ENCODE peak calls at places on chromosome 3, in nine cellular contexts. D is thoracic aorta, S is T-helper 17 cell, O is naive B cell, A is ELR, U is AG09319, B is ovary, M is globus pallidus, J is sigmoid colon. K is an unnamed sample.

GRCh38 chr3:194985031-194985578 is 285.9 kb downstream of the XXYLT1 start:
- DNase-seq in D (no peak), S (no peak), O (no peak), A (no peak), U (peak; percentile 25), B (peak; percentile 42), M (peak; percentile 35), J (peak; percentile 89), K (peak; percentile 76)

GRCh38 chr3:71076361-71076997 is 507.0 kb downstream of the FOXP1 start:
- DNase-seq in D (no peak), S (no peak), O (no peak), A (peak; percentile 35), U (no peak), B (peak; percentile 51), M (no peak), J (no peak), K (no peak)

GRCh38 chr3:141280086-141280485 is 48.5 kb downstream of the PXYLP1 start:
- DNase-seq in D (no peak), S (no peak), O (no peak), A (peak; percentile 19), U (no peak), B (no peak), M (no peak), J (no peak), K (peak; percentile 86)

GRCh38 chr3:4153771-4154170 is 149.4 kb upstream of the SETMAR start:
- DNase-seq in D (no peak), S (no peak), O (no peak), A (no peak), U (no peak), B (no peak), M (no peak), J (no peak), K (no peak)

GRCh38 chr3:195613468-195614069 is 29.8 kb upstream of the APOD start:
- DNase-seq in D (no peak), S (no peak), O (no peak), A (peak; percentile 81), U (peak; percentile 20), B (no peak), M (no peak), J (peak; percentile 39), K (peak; percentile 80)

GRCh38 chr3:46895204-46895660 is 17.7 kb downstream of the PTH1R start:
- DNase-seq in D (no peak), S (peak; percentile 68), O (peak; percentile 73), A (peak; percentile 64), U (no peak), B (peak; percentile 76), M (no peak), J (peak; percentile 84), K (peak; percentile 56)

GRCh38 chr3:44870375-44871061 is 3.9 kb upstream of the TGM4 start:
- DNase-seq in D (no peak), S (no peak), O (no peak), A (no peak), U (no peak), B (no peak), M (no peak), J (no peak), K (no peak)

GRCh38 chr3:23540600-23540999 is 265.2 kb upstream of the UBE2E1 start:
- DNase-seq in D (no peak), S (no peak), O (no peak), A (no peak), U (no peak), B (no peak), M (no peak), J (no peak), K (no peak)

GRCh38 chr3:132198601-132199000 is 118.6 kb upstream of the ACP3 start:
- DNase-seq in D (no peak), S (no peak), O (no peak), A (no peak), U (no peak), B (no peak), M (no peak), J (no peak), K (no peak)

GRCh38 chr3:58306662-58307286 is 454 bp downstream of the HTD2 start:
- DNase-seq in D (no peak), S (peak; percentile 11), O (peak; percentile 24), A (peak; percentile 63), U (no peak), B (peak; percentile 49), M (no peak), J (peak; percentile 70), K (peak; percentile 31)

GRCh38 chr3:127388412-127388811 is 100.6 kb upstream of the PRR20G start:
- DNase-seq in D (no peak), S (no peak), O (no peak), A (no peak), U (no peak), B (no peak), M (no peak), J (no peak), K (no peak)

GRCh38 chr3:24145481-24145880 is 200.4 kb downstream of the NR1D2 start:
- DNase-seq in D (no peak), S (no peak), O (no peak), A (peak; percentile 40), U (no peak), B (no peak), M (no peak), J (no peak), K (peak; percentile 19)

GRCh38 chr3:63967675-63968611 is 55.4 kb downstream of the PSMD6 start:
- DNase-seq in D (no peak), S (no peak), O (no peak), A (peak; percentile 37), U (no peak), B (peak; percentile 22), M (no peak), J (peak; percentile 74), K (peak; percentile 22)

GRCh38 chr3:8979262-8979661 is 16.0 kb upstream of the RAD18 start:
- DNase-seq in D (no peak), S (no peak), O (no peak), A (no peak), U (no peak), B (no peak), M (no peak), J (no peak), K (peak; percentile 38)

GRCh38 chr3:38528457-38528856 is 32.3 kb downstream of the EXOG start:
- DNase-seq in D (no peak), S (no peak), O (no peak), A (peak; percentile 22), U (no peak), B (no peak), M (no peak), J (no peak), K (no peak)

GRCh38 chr3:73622135-73622534 is 2.6 kb downstream of the PDZRN3 start:
- DNase-seq in D (no peak), S (no peak), O (no peak), A (no peak), U (no peak), B (peak; percentile 52), M (no peak), J (peak; percentile 95), K (no peak)

GRCh38 chr3:12303998-12304397 is 15.1 kb downstream of the PPARG start:
- DNase-seq in D (no peak), S (no peak), O (no peak), A (no peak), U (no peak), B (no peak), M (no peak), J (no peak), K (no peak)

GRCh38 chr3:133641254-133641653 is 20.5 kb downstream of the TOPBP1 start:
- DNase-seq in D (no peak), S (no peak), O (no peak), A (no peak), U (no peak), B (no peak), M (no peak), J (no peak), K (no peak)

GRCh38 chr3:69439683-69440270 is 53.9 kb upstream of the FRMD4B start:
- DNase-seq in D (no peak), S (no peak), O (no peak), A (peak; percentile 43), U (no peak), B (no peak), M (peak; percentile 66), J (no peak), K (peak; percentile 29)

GRCh38 chr3:108623504-108623903 is 34.0 kb downstream of the DZIP3 start:
- DNase-seq in D (no peak), S (no peak), O (no peak), A (no peak), U (no peak), B (no peak), M (no peak), J (no peak), K (no peak)

GRCh38 chr3:29937185-29937584 is 656.3 kb downstream of the RBMS3 start:
- DNase-seq in D (no peak), S (no peak), O (no peak), A (peak; percentile 82), U (no peak), B (no peak), M (no peak), J (no peak), K (no peak)

GRCh38 chr3:16151109-16151508 is 23.4 kb upstream of the GALNT15 start:
- DNase-seq in D (no peak), S (no peak), O (no peak), A (peak; percentile 60), U (peak; percentile 74), B (peak; percentile 63), M (no peak), J (peak; percentile 93), K (peak; percentile 86)

GRCh38 chr3:132432639-132433038 is 15.3 kb downstream of the DNAJC13 start:
- DNase-seq in D (no peak), S (no peak), O (no peak), A (peak; percentile 93), U (no peak), B (no peak), M (no peak), J (no peak), K (peak; percentile 54)

GRCh38 chr3:197417451-197417850 is 119.0 kb upstream of the DLG1 start:
- DNase-seq in D (no peak), S (no peak), O (no peak), A (peak; percentile 61), U (no peak), B (no peak), M (no peak), J (peak; percentile 20), K (no peak)

GRCh38 chr3:45555154-45555591 is 39.4 kb upstream of the LIMD1 start:
- DNase-seq in D (no peak), S (no peak), O (no peak), A (no peak), U (no peak), B (no peak), M (no peak), J (peak; percentile 55), K (no peak)

GRCh38 chr3:129644836-129645235 is 38.4 kb upstream of the PLXND1 start:
- DNase-seq in D (no peak), S (no peak), O (no peak), A (no peak), U (no peak), B (no peak), M (no peak), J (no peak), K (no peak)

GRCh38 chr3:29353807-29354206 is 72.9 kb downstream of the RBMS3 start:
- DNase-seq in D (no peak), S (no peak), O (no peak), A (no peak), U (no peak), B (no peak), M (no peak), J (no peak), K (no peak)

GRCh38 chr3:160134454-160134853 is 90.8 kb upstream of the C3orf80 start:
- DNase-seq in D (no peak), S (no peak), O (no peak), A (peak; percentile 17), U (no peak), B (no peak), M (no peak), J (no peak), K (no peak)

GRCh38 chr3:97360804-97361203 is 403.8 kb upstream of the ARL6 start:
- DNase-seq in D (no peak), S (no peak), O (no peak), A (no peak), U (no peak), B (no peak), M (no peak), J (no peak), K (no peak)

GRCh38 chr3:143121240-143122088 is 1.9 kb downstream of the CHST2 start:
- DNase-seq in D (no peak), S (peak; percentile 22), O (peak; percentile 39), A (peak; percentile 85), U (no peak), B (peak; percentile 19), M (no peak), J (no peak), K (peak; percentile 40)

GRCh38 chr3:15051531-15051930 is 13.6 kb downstream of the MRPS25 start:
- DNase-seq in D (no peak), S (no peak), O (no peak), A (peak; percentile 69), U (no peak), B (no peak), M (peak; percentile 16), J (no peak), K (peak; percentile 63)